ENCODE peak calls at places on chromosomes 7 and 10, in ten cellular contexts. T is WTC11; C is stimulated activated effector memory CD8-positive, alpha-beta T cell treated with anti-CD3 and anti-CD28 coated beads, Interleukin-12 subunit alpha, Interleukin-12 subunit beta, amount 100 ng/mL, for 72 hours; K is CD4-positive, CD25-positive, alpha-beta regulatory T cell; V is right lobe of liver; L is upper lobe of right lung; J is T-cell; B is NCI-H1092 treated with DMSO at 0.1 percent for 48 hours; Q is GM23248; R is ELR. N is an unnamed sample.

GRCh38 chr10:24652381-24652957 is 71.2 kb downstream of the ARHGAP21 start:
- DNase-seq in T (no peak), C (no peak), K (no peak), V (no peak), L (no peak), J (no peak), B (no peak), Q (no peak), R (no peak), N (no peak)

GRCh38 chr7:106915407-106915806 is 50.3 kb downstream of the PIK3CG start:
- DNase-seq in T (no peak), C (no peak), K (no peak), V (no peak), L (no peak), J (no peak), B (no peak), Q (no peak), R (no peak), N (no peak)

GRCh38 chr7:22430457-22430856 is 69.5 kb downstream of the STEAP1B start:
- DNase-seq in T (no peak), C (no peak), K (no peak), V (no peak), L (no peak), J (no peak), B (no peak), Q (peak), R (peak), N (no peak)

GRCh38 chr10:18352175-18352574 is 212.0 kb downstream of the CACNB2 start:
- DNase-seq in T (no peak), C (no peak), K (no peak), V (no peak), L (no peak), J (no peak), B (no peak), Q (no peak), R (no peak), N (no peak)

GRCh38 chr10:80443531-80443974 is 10.6 kb upstream of the TSPAN14 start:
- DNase-seq in T (peak), C (no peak), K (no peak), V (no peak), L (no peak), J (no peak), B (no peak), Q (no peak), R (peak), N (peak)

GRCh38 chr7:149811221-149811620 is 27.0 kb upstream of the ZNF862 start:
- DNase-seq in T (no peak), C (no peak), K (no peak), V (no peak), L (no peak), J (no peak), B (no peak), Q (peak), R (peak), N (no peak)

GRCh38 chr10:76456190-76456589 is 1024.8 kb downstream of the LRMDA start:
- DNase-seq in T (no peak), C (no peak), K (no peak), V (no peak), L (no peak), J (no peak), B (no peak), Q (peak), R (peak), N (peak)

GRCh38 chr7:27697861-27698430 is 35.3 kb upstream of the HIBADH start:
- DNase-seq in T (no peak), C (no peak), K (no peak), V (no peak), L (peak), J (no peak), B (no peak), Q (peak), R (peak), N (peak)

GRCh38 chr10:127855584-127855881 is 37.2 kb downstream of the CLRN3 start:
- DNase-seq in T (no peak), C (no peak), K (no peak), V (no peak), L (no peak), J (no peak), B (no peak), Q (no peak), R (no peak), N (no peak)

GRCh38 chr7:29987821-29988317 is 1.7 kb downstream of the SCRN1 start:
- DNase-seq in T (no peak), C (no peak), K (no peak), V (no peak), L (no peak), J (no peak), B (peak), Q (peak), R (peak), N (peak)

GRCh38 chr7:95199779-95200558 is 124.4 kb downstream of the PON1 start:
- DNase-seq in T (peak), C (no peak), K (no peak), V (peak), L (no peak), J (no peak), B (peak), Q (peak), R (peak), N (peak)

GRCh38 chr7:50626286-50626685 is 61.1 kb upstream of the DDC start:
- DNase-seq in T (no peak), C (no peak), K (no peak), V (no peak), L (peak), J (no peak), B (no peak), Q (no peak), R (no peak), N (no peak)

GRCh38 chr7:135352285-135352684 is 118.6 kb downstream of the STRA8 start:
- DNase-seq in T (no peak), C (no peak), K (no peak), V (no peak), L (no peak), J (no peak), B (no peak), Q (no peak), R (no peak), N (no peak)